ENCODE peak calls at places on chromosomes 11 and 22, in seven cellular contexts. A is HEK293T; H is HL-60; T is nephron progenitor cell; U is activated naive CD8-positive, alpha-beta T cell treated with anti-CD3 and anti-CD28 coated beads for 36 hours; N is erythroblast; M is NCI-H1105 treated with DMSO at 0.1 percent for 48 hours. J is an unnamed sample.
A peak's percentile ranks its signal among the peaks of the same experiment; 100 is the strongest.

GRCh38 chr22:44821741-44822425 is 69.5 kb downstream of the ARHGAP8 start:
- DNase-seq in T (no peak), N (no peak), M (no peak), H (no peak), A (no peak), U (no peak), J (no peak)

GRCh38 chr11:115939726-115940421 is 435.7 kb upstream of the CADM1 start:
- DNase-seq in M (peak; percentile 96), N (no peak), U (no peak), A (no peak), T (no peak), H (no peak), J (no peak)

GRCh38 chr22:44180706-44181032 is at the start of gene PARVG:
- DNase-seq in A (peak; percentile 30), U (peak; percentile 38), T (no peak), M (no peak), H (no peak), N (peak; percentile 13), J (peak; percentile 39)

GRCh38 chr22:32695451-32695891 is 106.0 kb upstream of the TIMP3 start:
- DNase-seq in H (no peak), T (no peak), U (no peak), N (no peak), A (no peak), M (no peak), J (no peak)

GRCh38 chr11:26778000-26778757 is 56.3 kb upstream of the SLC5A12 start:
- DNase-seq in T (no peak), M (no peak), A (no peak), U (no peak), H (no peak), N (no peak), J (no peak)

GRCh38 chr11:34426766-34427170 is 12.0 kb upstream of the CAT start:
- DNase-seq in M (no peak), T (no peak), A (no peak), U (no peak), H (no peak), N (peak; percentile 70), J (no peak)

GRCh38 chr11:70505331-70505731 is 107.0 kb downstream of the CTTN start:
- DNase-seq in H (no peak), T (no peak), A (no peak), M (no peak), U (no peak), N (no peak), J (no peak)

GRCh38 chr22:22235564-22235963 is 9.0 kb upstream of the VPREB1 start:
- DNase-seq in U (peak; percentile 40), T (peak; percentile 46), H (no peak), A (peak; percentile 45), N (peak; percentile 59), M (no peak), J (no peak)

GRCh38 chr11:103465555-103466140 is 356.4 kb downstream of the DYNC2H1 start:
- DNase-seq in H (no peak), M (no peak), T (no peak), U (no peak), N (no peak), A (no peak), J (no peak)

GRCh38 chr11:104609297-104609696 is 289.0 kb downstream of the CASP12 start:
- DNase-seq in N (peak; percentile 36), T (peak; percentile 17), H (no peak), A (peak; percentile 26), M (peak; percentile 49), U (peak; percentile 9), J (peak; percentile 74)

GRCh38 chr11:103618532-103618931 is 417.9 kb upstream of the DDI1 start:
- DNase-seq in A (no peak), T (no peak), N (no peak), U (no peak), H (no peak), M (no peak), J (no peak)

GRCh38 chr11:22928207-22928917 is 68.1 kb upstream of the CCDC179 start:
- DNase-seq in U (no peak), M (no peak), N (no peak), T (no peak), A (no peak), H (no peak), J (no peak)

GRCh38 chr11:43920598-43921419 is 21.6 kb upstream of the C11orf96 start:
- DNase-seq in M (no peak), T (no peak), N (peak; percentile 43), H (peak; percentile 58), U (no peak), A (no peak), J (no peak)

GRCh38 chr22:44954113-44954512 is 55.7 kb downstream of the PHF21B start:
- DNase-seq in U (no peak), T (no peak), M (no peak), H (no peak), A (no peak), N (no peak), J (no peak)

GRCh38 chr11:65973439-65974110 is 12.0 kb downstream of the SART1 start:
- DNase-seq in U (no peak), T (no peak), N (no peak), M (no peak), H (no peak), A (no peak), J (no peak)

GRCh38 chr11:7622731-7623130 is 50.6 kb downstream of the CYB5R2 start:
- DNase-seq in N (no peak), A (no peak), T (no peak), H (no peak), U (no peak), M (no peak), J (no peak)

GRCh38 chr11:85076535-85077330 is 550.4 kb downstream of the DLG2 start:
- DNase-seq in N (no peak), A (no peak), M (peak; percentile 6), H (no peak), T (no peak), U (no peak), J (no peak)

GRCh38 chr22:48679656-48680555 is 1147.8 kb downstream of the BRD1 start:
- DNase-seq in U (no peak), T (no peak), A (no peak), N (no peak), H (no peak), M (no peak), J (no peak)

GRCh38 chr11:12629601-12630313 is 44.5 kb upstream of the TEAD1 start:
- DNase-seq in H (no peak), N (no peak), T (no peak), U (no peak), A (no peak), M (no peak), J (no peak)

GRCh38 chr11:84543367-84544159 is 1083.6 kb downstream of the DLG2 start:
- DNase-seq in T (peak; percentile 14), H (no peak), M (peak; percentile 15), A (no peak), U (no peak), N (no peak), J (no peak)

GRCh38 chr22:47629273-47629711 is 866.8 kb downstream of the TBC1D22A start:
- DNase-seq in M (no peak), U (no peak), N (no peak), A (no peak), H (no peak), T (no peak), J (no peak)

GRCh38 chr11:78313181-78313788 is 104.3 kb downstream of the GAB2 start:
- DNase-seq in T (no peak), H (no peak), M (peak; percentile 20), A (no peak), N (no peak), U (no peak), J (no peak)

GRCh38 chr11:9642894-9643293 is 21.0 kb upstream of the SWAP70 start:
- DNase-seq in T (no peak), U (no peak), H (no peak), A (no peak), N (no peak), M (no peak), J (no peak)

GRCh38 chr11:130979386-130979972 is 63.2 kb upstream of the SNX19 start:
- DNase-seq in U (no peak), M (peak; percentile 45), T (no peak), N (peak; percentile 0), H (no peak), A (peak; percentile 18), J (peak; percentile 52)

GRCh38 chr11:72308226-72309073 is 64.5 kb upstream of the PHOX2A start:
- DNase-seq in N (peak; percentile 31), A (peak; percentile 66), T (no peak), U (no peak), M (peak; percentile 100), H (no peak), J (no peak)

GRCh38 chr11:34052608-34053160 is 1.2 kb downstream of the CAPRIN1 start:
- DNase-seq in A (peak; percentile 19), N (peak; percentile 73), M (no peak), H (no peak), T (peak; percentile 20), U (peak; percentile 26), J (peak; percentile 35)

J was measured in T47D.